ENCODE peak calls at places on chromosome 22, in five cellular contexts. B, J, X, C and K are unnamed samples.

GRCh38 chr22:38781033-38781432 is 12.9 kb downstream of the DNAL4 start:
- DNase-seq in J (no peak), X (no peak), B (no peak), C (no peak), K (no peak)

GRCh38 chr22:40436460-40437431 is 66.4 kb downstream of the SGSM3 start:
- DNase-seq in C (peak), X (peak), J (peak), B (no peak), K (no peak)

GRCh38 chr22:38970548-38970947 is 11.6 kb upstream of the APOBEC3B start:
- DNase-seq in J (no peak), C (no peak), X (no peak), B (no peak), K (no peak)

GRCh38 chr22:47598864-47599263 is 836.4 kb downstream of the TBC1D22A start:
- DNase-seq in B (no peak), J (no peak), X (no peak), C (no peak), K (no peak)

GRCh38 chr22:38762607-38763006 is 6.8 kb upstream of the SUN2 start:
- DNase-seq in X (no peak), C (no peak), B (no peak), J (peak), K (no peak)

GRCh38 chr22:47192106-47192650 is 429.7 kb downstream of the TBC1D22A start:
- DNase-seq in X (no peak), B (no peak), C (no peak), J (peak), K (no peak)

GRCh38 chr22:17842386-17842785 is 68.1 kb upstream of the BID start:
- DNase-seq in B (no peak), J (no peak), X (no peak), C (no peak), K (no peak)

GRCh38 chr22:37214431-37215025 is 2.3 kb upstream of the SSTR3 start:
- DNase-seq in X (no peak), C (no peak), J (peak), B (no peak), K (no peak)

GRCh38 chr22:38755155-38755910 is 465 bp downstream of the SUN2 start:
- DNase-seq in X (peak), J (peak), C (peak), B (peak), K (peak)

GRCh38 chr22:46535876-46536558 is 1.4 kb downstream of the CELSR1 start:
- DNase-seq in X (no peak), J (peak), C (no peak), B (no peak), K (no peak)

GRCh38 chr22:47371263-47372090 is 609.0 kb downstream of the TBC1D22A start:
- DNase-seq in J (peak), C (no peak), B (no peak), X (no peak), K (no peak)

GRCh38 chr22:17258015-17258827 is 39.0 kb upstream of the ADA2 start:
- DNase-seq in X (no peak), C (peak), J (peak), B (peak), K (peak)

GRCh38 chr22:47583959-47584562 is 821.6 kb downstream of the TBC1D22A start:
- DNase-seq in J (no peak), C (no peak), B (no peak), X (no peak), K (no peak)

GRCh38 chr22:50697667-50698506 is 25.3 kb downstream of the SHANK3 start:
- DNase-seq in B (peak), X (no peak), C (no peak), J (peak), K (no peak)

GRCh38 chr22:39821008-39821407 is 72.6 kb downstream of the ENTHD1 start:
- DNase-seq in C (no peak), J (no peak), X (no peak), B (no peak), K (no peak)

GRCh38 chr22:42324991-42325710 is 54.7 kb upstream of the TCF20 start:
- DNase-seq in C (no peak), J (no peak), B (no peak), X (no peak), K (no peak)

DNA sequence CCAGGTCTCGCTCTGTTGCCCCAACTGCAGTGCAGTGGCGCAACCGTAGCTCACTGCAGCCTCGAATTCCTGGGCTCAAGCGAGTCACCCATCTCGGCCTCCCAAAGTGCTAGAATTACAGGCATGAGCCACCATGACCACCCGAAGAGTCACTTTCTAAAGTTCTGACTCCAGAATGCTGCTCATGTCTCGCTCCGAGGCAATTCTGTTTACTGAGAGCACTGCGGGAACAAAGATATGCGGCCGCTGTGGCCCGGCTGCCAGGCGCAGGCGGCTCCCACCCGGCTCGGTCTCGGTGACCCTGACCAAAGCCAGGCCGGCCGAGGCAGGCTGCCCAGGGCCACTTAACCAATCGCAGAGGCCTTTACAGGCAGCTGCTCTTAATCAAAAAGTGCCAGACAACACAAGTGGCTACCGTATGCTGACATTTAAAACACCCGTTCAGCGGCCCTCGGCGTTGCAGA is 78.7 kb downstream of the PHF21B start:
- DNase-seq in J (peak), C (no peak), X (no peak), B (peak), K (no peak)
- H3K27ac ChIP-seq in J (no peak), C (no peak), X (no peak), B (no peak), K (no peak)

GRCh38 chr22:24160546-24160945 is 20.7 kb upstream of the SUSD2 start:
- DNase-seq in B (no peak), X (no peak), J (no peak), C (no peak), K (no peak)

GRCh38 chr22:24161909-24162308 is 19.4 kb upstream of the SUSD2 start:
- DNase-seq in X (no peak), C (no peak), J (no peak), B (peak), K (peak)

GRCh38 chr22:24161485-24161884 is 19.8 kb upstream of the SUSD2 start:
- DNase-seq in B (no peak), C (no peak), X (no peak), J (no peak), K (no peak)

GRCh38 chr22:24157783-24158170 is 23.5 kb upstream of the SUSD2 start:
- DNase-seq in X (no peak), J (peak), B (no peak), C (no peak), K (no peak)

DNA sequence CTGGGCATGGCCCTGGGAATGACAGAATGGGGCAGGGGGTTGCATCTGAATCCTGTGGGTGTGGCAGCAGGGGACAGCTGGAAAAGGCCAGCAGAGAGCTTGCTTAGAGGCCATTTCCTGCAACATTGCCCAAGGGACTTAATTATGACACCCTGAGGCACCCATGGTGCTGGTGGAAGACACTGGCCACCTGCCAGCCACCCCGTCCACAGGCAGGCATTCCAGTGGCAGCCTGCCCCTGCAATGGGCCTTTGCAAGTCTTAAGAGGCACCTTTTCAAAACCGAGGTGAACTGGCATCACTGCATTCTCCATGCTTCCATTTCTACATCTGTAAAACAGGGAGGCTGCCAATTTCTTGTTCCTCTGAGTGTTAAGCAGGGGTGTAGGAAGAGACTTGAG is 21.6 kb upstream of the SUSD2 start:
- DNase-seq in J (no peak), B (no peak), C (no peak), X (no peak), K (no peak)
- H3K27ac ChIP-seq in J (no peak), B (no peak), C (no peak), X (no peak), K (no peak)

GRCh38 chr22:23199159-23199558 is 18.9 kb downstream of the BCR start:
- DNase-seq in C (no peak), X (no peak), J (peak), B (no peak), K (no peak)
- H3K27ac ChIP-seq in C (peak), X (no peak), J (no peak), B (no peak), K (no peak)

GRCh38 chr22:35604671-35605457 is 12.3 kb downstream of the MB start:
- DNase-seq in B (no peak), X (no peak), J (peak), C (no peak), K (no peak)
- H3K27ac ChIP-seq in B (peak), X (peak), J (no peak), C (no peak), K (no peak)

GRCh38 chr22:44773082-44773481 is 20.7 kb downstream of the ARHGAP8 start:
- DNase-seq in C (no peak), J (peak), B (no peak), X (no peak), K (no peak)

GRCh38 chr22:44775862-44776261 is 23.5 kb downstream of the ARHGAP8 start:
- DNase-seq in C (no peak), X (no peak), B (no peak), J (no peak), K (no peak)

GRCh38 chr22:44780876-44781275 is 28.5 kb downstream of the ARHGAP8 start:
- DNase-seq in X (no peak), J (no peak), C (no peak), B (no peak), K (no peak)

GRCh38 chr22:44776535-44777363 is 24.4 kb downstream of the ARHGAP8 start:
- DNase-seq in J (peak), X (no peak), B (no peak), C (no peak), K (no peak)

GRCh38 chr22:44777364-44777756 is 25.0 kb downstream of the ARHGAP8 start:
- DNase-seq in J (no peak), B (no peak), X (no peak), C (no peak), K (no peak)
- H3K27ac ChIP-seq in J (no peak), B (no peak), X (no peak), C (no peak), K (no peak)

GRCh38 chr22:20660441-20661054 is 113.4 kb upstream of the SERPIND1 start:
- DNase-seq in B (no peak), X (no peak), J (no peak), C (no peak), K (no peak)

GRCh38 chr22:20661473-20661872 is 112.4 kb upstream of the SERPIND1 start:
- DNase-seq in J (no peak), X (no peak), C (no peak), B (no peak), K (no peak)

GRCh38 chr22:20659258-20659657 is 114.7 kb upstream of the SERPIND1 start:
- DNase-seq in B (no peak), C (no peak), J (no peak), X (no peak), K (no peak)

GRCh38 chr22:20658433-20659222 is 115.3 kb upstream of the SERPIND1 start:
- DNase-seq in C (no peak), J (peak), X (no peak), B (no peak), K (no peak)

DNA sequence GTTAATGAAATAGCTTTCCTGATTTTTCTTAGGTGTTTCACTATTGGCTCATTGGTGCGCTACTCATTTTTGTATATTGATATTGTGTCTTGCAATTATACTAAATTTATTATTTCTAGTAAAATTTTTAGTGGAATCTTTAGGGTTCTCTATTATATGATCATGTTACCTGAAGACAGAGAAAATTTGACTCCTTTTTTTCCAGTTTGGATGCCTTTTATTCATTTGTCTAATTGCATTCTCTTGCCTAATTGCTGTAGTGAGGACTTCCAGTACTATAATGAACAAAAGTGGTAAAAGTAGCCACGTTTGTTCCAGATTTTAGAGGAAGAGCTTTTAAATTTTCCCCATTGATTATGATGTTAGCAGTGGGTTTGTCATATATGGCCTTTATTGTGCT is 114.0 kb upstream of the SERPIND1 start:
- DNase-seq in B (no peak), X (no peak), C (no peak), J (no peak), K (no peak)
- H3K27ac ChIP-seq in B (no peak), X (no peak), C (no peak), J (no peak), K (no peak)

GRCh38 chr22:27672721-27673387 is 128.7 kb downstream of the MN1 start:
- DNase-seq in J (no peak), C (no peak), X (no peak), B (no peak), K (no peak)

GRCh38 chr22:27671413-27671721 is 130.2 kb downstream of the MN1 start:
- DNase-seq in X (no peak), B (no peak), C (no peak), J (no peak), K (peak)

GRCh38 chr22:27674524-27674923 is 127.0 kb downstream of the MN1 start:
- DNase-seq in B (no peak), C (no peak), X (no peak), J (no peak), K (no peak)

GRCh38 chr22:27676545-27677188 is 124.9 kb downstream of the MN1 start:
- DNase-seq in J (no peak), B (no peak), C (no peak), X (no peak), K (no peak)

DNA sequence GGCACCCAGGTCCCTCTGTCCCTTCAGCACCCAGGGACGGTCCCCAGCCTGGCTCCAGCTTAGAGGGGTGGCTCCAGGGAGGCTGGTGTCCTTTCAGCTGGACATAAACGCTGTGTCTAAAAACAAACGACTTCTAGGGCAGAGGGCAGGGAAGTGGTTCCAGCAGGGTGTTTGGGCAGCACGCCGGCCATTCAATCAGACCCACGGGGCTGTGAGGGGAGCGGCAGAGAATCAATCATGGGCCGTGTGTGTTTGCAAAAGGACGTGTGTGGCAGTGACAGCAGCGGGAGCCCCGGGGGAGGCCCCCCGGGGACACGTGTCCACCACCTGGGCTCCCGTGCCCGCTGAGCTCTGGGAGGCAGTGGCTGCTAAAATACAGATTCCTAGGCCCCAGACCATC is 127.7 kb downstream of the MN1 start:
- DNase-seq in J (no peak), B (peak), X (no peak), C (no peak), K (no peak)
- H3K27ac ChIP-seq in J (no peak), B (peak), X (no peak), C (no peak), K (no peak)